ENCODE peak calls at places on chromosomes 13 and 19, in five cellular contexts. D is GM04504, Y is retinal pigment epithelial cell, J is GM12865, W is GM19239. A is an unnamed sample.

GRCh38 chr19:12623361-12624031 is 12.8 kb downstream of the ZNF791 start:
- DNase-seq in D (no peak), Y (no peak), J (no peak), W (no peak), A (no peak)

GRCh38 chr13:41842029-41842428 is 118.9 kb downstream of the VWA8 start:
- DNase-seq in D (no peak), W (no peak), J (no peak), Y (peak), A (no peak)

GRCh38 chr19:1237027-1237659 is 662 bp downstream of the CBARP start:
- DNase-seq in W (no peak), J (no peak), Y (no peak), D (no peak), A (no peak)

GRCh38 chr19:45468803-45469131 is 971 bp downstream of the FOSB start:
- DNase-seq in J (no peak), W (no peak), Y (no peak), D (no peak), A (no peak)

GRCh38 chr13:27658569-27658968 is 36.9 kb downstream of the POLR1D start:
- DNase-seq in D (no peak), J (no peak), Y (no peak), W (no peak), A (no peak)

GRCh38 chr19:39818626-39819097 is 15.3 kb downstream of the DYRK1B start:
- DNase-seq in J (peak), W (no peak), D (no peak), Y (no peak), A (no peak)

GRCh38 chr13:43196750-43197149 is 173.4 kb downstream of the DNAJC15 start:
- DNase-seq in Y (no peak), D (no peak), J (no peak), W (no peak), A (no peak)

GRCh38 chr13:57443494-57443893 is 188.1 kb upstream of the PCDH17 start:
- DNase-seq in Y (no peak), D (no peak), W (no peak), J (no peak), A (no peak)

GRCh38 chr19:33177417-33177976 is 16.6 kb upstream of the LRP3 start:
- DNase-seq in J (no peak), D (no peak), W (no peak), Y (no peak), A (no peak)

GRCh38 chr13:30314562-30314961 is 7.2 kb upstream of the KATNAL1 start:
- DNase-seq in Y (no peak), J (no peak), D (no peak), W (no peak), A (no peak)

GRCh38 chr19:14115761-14116160 is 1.8 kb downstream of the PRKACA start:
- DNase-seq in Y (no peak), W (no peak), D (no peak), J (no peak), A (no peak)

GRCh38 chr13:61414686-61415664 is 674 bp downstream of the PCDH20 start:
- DNase-seq in Y (peak), D (no peak), W (no peak), J (no peak), A (no peak)

GRCh38 chr13:113110048-113110851 is 4.7 kb downstream of the F7 start:
- DNase-seq in W (no peak), Y (no peak), J (no peak), D (no peak), A (no peak)

GRCh38 chr19:45955905-45956608 is 17.6 kb downstream of the NOVA2 start:
- DNase-seq in W (no peak), D (no peak), J (no peak), Y (peak), A (no peak)

GRCh38 chr19:16628984-16629691 is 1.1 kb upstream of the MED26 start:
- DNase-seq in J (peak), W (no peak), Y (no peak), D (peak), A (peak)

GRCh38 chr19:33520048-33520643 is 1.4 kb downstream of the PEPD start:
- DNase-seq in W (no peak), D (no peak), J (no peak), Y (no peak), A (no peak)

GRCh38 chr13:51717786-51718398 is 86.1 kb downstream of the DHRS12 start:
- DNase-seq in Y (no peak), J (no peak), D (no peak), W (no peak), A (no peak)

GRCh38 chr13:105960326-105960725 is 575.1 kb downstream of the EFNB2 start:
- DNase-seq in D (no peak), W (no peak), J (no peak), Y (no peak), A (no peak)

GRCh38 chr19:1789282-1790020 is 22.6 kb downstream of the ATP8B3 start:
- DNase-seq in D (no peak), J (no peak), Y (no peak), W (no peak), A (no peak)

GRCh38 chr13:79775830-79776229 is 294.9 kb downstream of the NDFIP2 start:
- DNase-seq in W (no peak), D (peak), Y (peak), J (peak), A (peak)

GRCh38 chr19:4664642-4665041 is 5.5 kb downstream of the MYDGF start:
- DNase-seq in W (no peak), D (no peak), J (no peak), Y (no peak), A (no peak)

GRCh38 chr19:17450264-17451075 is 2.0 kb upstream of the TMEM221 start:
- DNase-seq in D (no peak), J (peak), Y (no peak), W (no peak), A (no peak)

GRCh38 chr13:79508224-79508961 is 27.4 kb downstream of the NDFIP2 start:
- DNase-seq in D (no peak), W (no peak), Y (no peak), J (no peak), A (no peak)

GRCh38 chr19:10655457-10656312 is 1.5 kb downstream of the ILF3 start:
- DNase-seq in W (no peak), J (no peak), Y (no peak), D (peak), A (no peak)

GRCh38 chr13:45718063-45718462 is 15.9 kb downstream of the CBY2 start:
- DNase-seq in Y (no peak), D (no peak), W (peak), J (peak), A (no peak)

GRCh38 chr13:43054803-43055802 is 31.7 kb downstream of the DNAJC15 start:
- DNase-seq in Y (no peak), J (peak), D (no peak), W (no peak), A (peak)

GRCh38 chr13:71659427-71659826 is 207.6 kb downstream of the DACH1 start:
- DNase-seq in D (no peak), W (no peak), Y (no peak), J (no peak), A (no peak)

GRCh38 chr19:18292460-18292809 is 11.0 kb upstream of the JUND start:
- DNase-seq in J (no peak), W (no peak), Y (no peak), D (no peak), A (no peak)

GRCh38 chr19:37695144-37695899 is 24.2 kb downstream of the ZNF607 start:
- DNase-seq in Y (no peak), J (no peak), W (no peak), D (no peak), A (no peak)

GRCh38 chr19:22627526-22627925 is 6.6 kb upstream of the ZNF492 start:
- DNase-seq in W (no peak), Y (no peak), D (no peak), J (no peak), A (no peak)